ENCODE peak calls at places on chromosomes 16 and 17, in ten cellular contexts. S is heart right ventricle, G is thoracic aorta, H is activated B cell treated with CpG ODN at 0.5 μM for 24 hours, D is fibroblast of lung, B is GM12865, X is colonic mucosa, N is AG09319, E is sigmoid colon, K is CD14-positive monocyte. A is an unnamed sample.

GRCh38 chr16:27426423-27427408 is 24.7 kb downstream of the IL21R start:
- DNase-seq in S (peak), G (no peak), H (peak), D (peak), B (peak), X (peak), N (peak), E (peak), K (peak), A (no peak)

GRCh38 chr16:85524630-85525463 is 88.3 kb upstream of the GSE1 start:
- DNase-seq in S (no peak), G (no peak), H (no peak), D (peak), B (no peak), X (no peak), N (no peak), E (peak), K (peak), A (peak)

GRCh38 chr17:77790143-77790829 is 168.2 kb upstream of the TNRC6C start:
- DNase-seq in S (no peak), G (no peak), H (no peak), D (no peak), B (no peak), X (no peak), N (no peak), E (no peak), K (no peak), A (no peak)

GRCh38 chr17:8393470-8394231 is 4.0 kb downstream of the RNF222 start:
- DNase-seq in S (no peak), G (no peak), H (no peak), D (no peak), B (peak), X (peak), N (no peak), E (no peak), K (no peak), A (no peak)

GRCh38 chr16:51147776-51148673 is 3.0 kb downstream of the SALL1 start:
- DNase-seq in S (no peak), G (no peak), H (no peak), D (no peak), B (no peak), X (no peak), N (no peak), E (no peak), K (no peak), A (no peak)

GRCh38 chr17:41654908-41655607 is 30.7 kb upstream of the KRT17 start:
- DNase-seq in S (no peak), G (no peak), H (no peak), D (no peak), B (no peak), X (no peak), N (no peak), E (no peak), K (no peak), A (no peak)

GRCh38 chr17:700504-701094 is 14.0 kb downstream of the VPS53 start:
- DNase-seq in S (no peak), G (no peak), H (no peak), D (peak), B (peak), X (no peak), N (no peak), E (no peak), K (no peak), A (no peak)

GRCh38 chr17:36524428-36524876 is 10.2 kb downstream of the MYO19 start:
- DNase-seq in S (no peak), G (no peak), H (no peak), D (no peak), B (no peak), X (no peak), N (no peak), E (no peak), K (peak), A (no peak)

GRCh38 chr16:51710186-51710585 is 559.1 kb upstream of the SALL1 start:
- DNase-seq in S (no peak), G (no peak), H (no peak), D (no peak), B (no peak), X (no peak), N (no peak), E (no peak), K (no peak), A (no peak)

GRCh38 chr16:74716355-74716754 is 15.7 kb upstream of the MLKL start:
- DNase-seq in S (no peak), G (no peak), H (no peak), D (no peak), B (no peak), X (no peak), N (no peak), E (no peak), K (no peak), A (no peak)

GRCh38 chr16:27738596-27738995 is 188.7 kb downstream of the KATNIP start:
- DNase-seq in S (no peak), G (no peak), H (no peak), D (no peak), B (no peak), X (no peak), N (no peak), E (no peak), K (no peak), A (no peak)

GRCh38 chr17:77281904-77282367 is 141.2 kb downstream of the SEC14L1 start:
- DNase-seq in S (no peak), G (no peak), H (no peak), D (peak), B (peak), X (peak), N (no peak), E (no peak), K (no peak), A (no peak)

GRCh38 chr17:34670618-34671017 is 91.2 kb downstream of the TMEM132E start:
- DNase-seq in S (no peak), G (no peak), H (no peak), D (no peak), B (no peak), X (no peak), N (no peak), E (no peak), K (no peak), A (no peak)

GRCh38 chr17:40726919-40727318 is 23.4 kb upstream of the KRT24 start:
- DNase-seq in S (no peak), G (no peak), H (no peak), D (peak), B (peak), X (no peak), N (no peak), E (no peak), K (no peak), A (no peak)

GRCh38 chr16:11972128-11972527 is 4.4 kb upstream of the SNX29 start:
- DNase-seq in S (no peak), G (no peak), H (no peak), D (no peak), B (no peak), X (peak), N (no peak), E (no peak), K (no peak), A (no peak)
- TF ChIP-seq CTCF in S (no peak), G (no peak), H (no peak), D (peak), B (peak), X (peak), N (no peak), E (no peak), K (peak), A (no peak)

GRCh38 chr16:31188450-31189411 is 8.8 kb downstream of the FUS start:
- DNase-seq in S (no peak), G (no peak), H (no peak), D (no peak), B (no peak), X (no peak), N (no peak), E (no peak), K (no peak), A (no peak)

GRCh38 chr16:31190818-31191444 is 11.0 kb downstream of the FUS start:
- DNase-seq in S (no peak), G (no peak), H (no peak), D (no peak), B (no peak), X (no peak), N (no peak), E (no peak), K (no peak), A (no peak)

GRCh38 chr16:31190061-31190460 is 10.1 kb downstream of the FUS start:
- DNase-seq in S (no peak), G (no peak), H (no peak), D (no peak), B (no peak), X (no peak), N (no peak), E (no peak), K (no peak), A (no peak)

GRCh38 chr16:31187808-31188189 is 7.9 kb downstream of the FUS start:
- DNase-seq in S (no peak), G (no peak), H (no peak), D (no peak), B (no peak), X (no peak), N (no peak), E (no peak), K (no peak), A (no peak)

GRCh38 chr16:31189412-31189778 is 9.5 kb downstream of the FUS start:
- DNase-seq in S (no peak), G (no peak), H (no peak), D (no peak), B (no peak), X (no peak), N (no peak), E (no peak), K (no peak), A (no peak)
- TF ChIP-seq CTCF in S (no peak), G (no peak), H (no peak), D (no peak), B (no peak), X (no peak), N (no peak), E (no peak), K (no peak), A (no peak)

GRCh38 chr16:67676516-67676915 is 9.9 kb downstream of the C16orf86 start:
- DNase-seq in S (no peak), G (no peak), H (no peak), D (no peak), B (no peak), X (no peak), N (no peak), E (no peak), K (no peak), A (no peak)

GRCh38 chr16:67676939-67677338 is 10.3 kb downstream of the C16orf86 start:
- DNase-seq in S (no peak), G (no peak), H (no peak), D (no peak), B (no peak), X (no peak), N (no peak), E (no peak), K (no peak), A (no peak)

GRCh38 chr16:67674851-67675578 is 8.4 kb downstream of the C16orf86 start:
- DNase-seq in S (no peak), G (no peak), H (no peak), D (no peak), B (no peak), X (no peak), N (no peak), E (no peak), K (no peak), A (no peak)

GRCh38 chr16:67675999-67676398 is 9.4 kb downstream of the C16orf86 start:
- DNase-seq in S (no peak), G (no peak), H (no peak), D (no peak), B (no peak), X (no peak), N (no peak), E (no peak), K (no peak), A (no peak)

GRCh38 chr16:67675579-67675935 is 8.9 kb downstream of the C16orf86 start:
- DNase-seq in S (no peak), G (no peak), H (no peak), D (no peak), B (no peak), X (no peak), N (no peak), E (no peak), K (no peak), A (no peak)
- TF ChIP-seq CTCF in S (no peak), G (no peak), H (no peak), D (no peak), B (no peak), X (no peak), N (no peak), E (no peak), K (no peak), A (no peak)

GRCh38 chr16:76639685-76640289 is 362.6 kb downstream of the CNTNAP4 start:
- DNase-seq in S (no peak), G (no peak), H (no peak), D (peak), B (peak), X (peak), N (no peak), E (no peak), K (no peak), A (no peak)
- TF ChIP-seq CTCF in S (no peak), G (no peak), H (no peak), D (peak), B (peak), X (no peak), N (no peak), E (no peak), K (no peak), A (no peak)

GRCh38 chr16:31010539-31010938 is at the start of gene STX1B:
- DNase-seq in S (no peak), G (no peak), H (no peak), D (peak), B (no peak), X (no peak), N (no peak), E (no peak), K (no peak), A (no peak)

GRCh38 chr16:31010943-31011342 is 505 bp upstream of the STX1B start:
- DNase-seq in S (no peak), G (no peak), H (no peak), D (no peak), B (no peak), X (no peak), N (no peak), E (no peak), K (no peak), A (no peak)

GRCh38 chr16:31016018-31016417 is 5.6 kb upstream of the STX1B start:
- DNase-seq in S (no peak), G (no peak), H (no peak), D (no peak), B (no peak), X (no peak), N (no peak), E (no peak), K (no peak), A (no peak)
- TF ChIP-seq CTCF in S (no peak), G (no peak), H (no peak), D (no peak), B (no peak), X (no peak), N (no peak), E (no peak), K (no peak), A (no peak)

GRCh38 chr17:80263253-80264047 is 2.8 kb downstream of the RNF213 start:
- DNase-seq in S (peak), G (peak), H (peak), D (peak), B (peak), X (peak), N (peak), E (peak), K (peak), A (peak)
- TF ChIP-seq CTCF in S (no peak), G (no peak), H (no peak), D (peak), B (peak), X (no peak), N (no peak), E (no peak), K (no peak), A (no peak)

GRCh38 chr16:105521-105920 is 27.5 kb downstream of the MPG start:
- DNase-seq in S (no peak), G (no peak), H (no peak), D (no peak), B (no peak), X (no peak), N (no peak), E (no peak), K (no peak), A (no peak)
- TF ChIP-seq CTCF in S (no peak), G (no peak), H (no peak), D (no peak), B (no peak), X (no peak), N (no peak), E (no peak), K (no peak), A (no peak)

DNA sequence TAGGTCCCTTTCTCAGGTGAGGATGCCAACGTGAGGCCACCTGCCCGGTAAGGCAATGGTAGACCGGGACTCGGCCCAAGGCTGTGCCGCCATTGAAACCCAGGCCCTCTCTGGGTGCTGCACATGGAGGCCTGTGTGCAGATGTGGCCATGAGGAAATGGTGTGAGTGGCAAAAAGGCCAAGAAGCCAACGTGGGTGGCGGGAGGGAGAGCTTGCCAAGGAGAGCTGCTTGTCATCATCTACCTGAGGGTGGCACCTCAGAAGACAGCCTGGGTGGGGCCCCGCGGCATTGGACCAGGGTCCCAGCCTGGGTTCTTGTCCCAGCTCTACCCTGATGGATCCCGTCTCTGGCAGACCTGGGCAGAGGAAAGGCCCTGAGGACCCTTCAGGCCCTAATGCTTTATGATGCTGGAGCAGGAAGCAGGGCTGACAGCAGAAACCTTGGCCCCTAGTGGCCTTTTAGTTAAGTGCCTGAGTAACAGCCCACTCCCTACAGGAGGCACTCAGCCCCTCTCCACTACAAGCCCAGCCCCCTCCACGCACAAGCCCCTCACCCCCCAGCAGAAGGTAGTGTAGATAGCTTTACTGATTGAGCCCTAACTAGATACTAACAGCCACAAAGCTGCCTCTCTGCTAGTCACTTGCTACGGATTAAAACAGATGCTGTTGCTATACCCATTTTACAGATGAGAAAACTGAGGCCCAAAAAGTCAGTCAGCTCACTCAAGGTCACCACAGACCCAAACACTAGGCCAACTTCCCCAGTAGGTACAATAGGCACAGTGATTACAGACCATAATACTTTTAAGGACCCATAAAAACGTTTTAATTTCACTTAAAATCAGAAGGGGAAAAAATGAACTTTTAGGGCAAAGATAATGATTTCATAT is 26.2 kb upstream of the KIFC3 start:
- DNase-seq in S (no peak), G (no peak), H (no peak), D (no peak), B (no peak), X (no peak), N (no peak), E (no peak), K (no peak), A (no peak)
- TF ChIP-seq CTCF in S (no peak), G (no peak), H (no peak), D (no peak), B (peak), X (no peak), N (no peak), E (no peak), K (no peak), A (no peak)

GRCh38 chr16:1721372-1721771 is 15.4 kb downstream of the MAPK8IP3 start:
- DNase-seq in S (no peak), G (no peak), H (no peak), D (no peak), B (no peak), X (no peak), N (no peak), E (no peak), K (no peak), A (no peak)

GRCh38 chr16:1726661-1727502 is 20.9 kb downstream of the MAPK8IP3 start:
- DNase-seq in S (no peak), G (no peak), H (no peak), D (no peak), B (no peak), X (no peak), N (no peak), E (no peak), K (no peak), A (no peak)

GRCh38 chr16:1727651-1728624 is 21.9 kb downstream of the MAPK8IP3 start:
- DNase-seq in S (no peak), G (no peak), H (no peak), D (no peak), B (no peak), X (no peak), N (no peak), E (no peak), K (no peak), A (no peak)

GRCh38 chr16:1724491-1724890 is 18.5 kb downstream of the MAPK8IP3 start:
- DNase-seq in S (no peak), G (no peak), H (no peak), D (no peak), B (no peak), X (no peak), N (no peak), E (peak), K (no peak), A (no peak)

DNA sequence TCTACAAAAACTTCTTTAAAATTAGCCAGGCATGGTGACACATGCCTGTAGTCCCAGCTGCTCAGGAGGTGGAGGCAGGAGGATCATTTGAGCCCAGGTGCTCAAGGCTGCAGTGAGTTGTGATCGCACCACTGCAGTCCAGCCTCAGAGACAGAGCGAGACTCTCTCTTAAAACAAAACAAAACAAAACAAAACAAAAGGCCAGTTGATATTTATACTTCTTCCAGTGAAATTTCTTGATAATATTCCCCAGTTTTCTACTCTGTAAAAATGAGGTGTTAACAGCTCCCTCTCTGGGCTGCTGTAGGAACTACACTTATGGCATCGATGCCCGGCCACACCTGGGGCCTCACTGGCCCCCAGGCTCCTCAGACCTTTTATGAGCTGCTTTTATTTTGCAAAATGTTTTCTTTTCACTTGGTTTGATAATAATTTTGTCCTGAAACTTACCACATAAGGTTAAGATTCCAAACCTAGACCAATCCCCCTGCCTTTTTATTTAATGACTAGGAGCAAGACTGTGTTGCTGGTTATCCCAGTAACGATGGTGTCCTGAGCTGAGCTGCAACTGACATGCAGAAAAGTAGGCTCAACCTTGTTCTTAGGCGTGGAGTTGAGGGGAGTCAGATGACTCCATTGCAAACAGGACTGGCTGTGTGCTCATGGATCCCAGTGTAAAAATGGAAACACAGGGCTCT is 17.6 kb downstream of the MAPK8IP3 start:
- DNase-seq in S (no peak), G (no peak), H (no peak), D (peak), B (peak), X (peak), N (no peak), E (no peak), K (no peak), A (no peak)
- TF ChIP-seq CTCF in S (peak), G (peak), H (peak), D (peak), B (peak), X (peak), N (peak), E (peak), K (peak), A (no peak)

DNA sequence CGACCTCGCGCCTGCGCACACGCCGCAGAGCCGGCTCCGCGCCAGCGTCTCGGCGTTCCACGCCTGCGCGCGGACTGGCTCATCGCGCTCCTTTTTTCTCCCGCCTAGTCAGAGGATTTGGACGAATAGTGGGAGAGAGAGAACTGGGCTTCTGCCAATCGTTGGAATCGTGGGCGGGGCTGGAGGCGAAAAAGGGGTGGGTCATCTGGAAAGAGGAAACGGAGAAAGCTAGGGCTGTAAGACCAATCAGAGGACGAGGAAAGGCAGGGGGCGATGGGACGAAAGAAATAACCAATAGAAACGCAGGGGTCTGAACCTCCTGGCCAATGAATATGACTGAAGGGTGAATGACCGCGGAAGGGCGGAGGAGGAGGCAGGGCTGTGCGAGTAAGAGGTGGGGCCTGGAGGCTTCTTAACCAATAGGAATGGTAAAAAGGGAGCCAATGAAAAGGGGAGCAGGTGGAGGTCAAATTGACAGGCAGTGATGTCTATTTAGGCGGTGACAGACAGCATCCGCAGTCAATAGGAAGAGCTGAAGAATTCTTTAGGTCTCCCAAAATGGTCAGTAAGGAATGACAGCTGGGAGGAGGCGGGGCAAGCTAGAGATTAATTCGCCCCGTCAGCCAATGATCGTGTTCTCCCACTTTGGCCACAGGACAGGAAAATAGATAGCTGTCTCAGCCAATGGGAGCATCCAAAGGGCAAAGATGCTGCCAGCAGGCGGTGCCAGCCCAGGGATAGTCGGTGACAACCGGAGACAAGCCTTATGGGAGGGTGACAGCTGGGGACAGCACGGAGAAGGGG is at the start of gene TBC1D10B:
- DNase-seq in S (peak), G (peak), H (peak), D (peak), B (peak), X (peak), N (peak), E (peak), K (peak), A (peak)
- TF ChIP-seq CTCF in S (no peak), G (no peak), H (no peak), D (peak), B (no peak), X (peak), N (peak), E (no peak), K (no peak), A (no peak)

A was measured in breast epithelium.